ENCODE peak calls at places on chromosomes 5 and 9, in six cellular contexts. K, Q, S, C, X and U are unnamed samples.

GRCh38 chr9:7320139-7320538 is 479.4 kb downstream of the DMAC1 start:
- DNase-seq in K (no peak), Q (no peak), S (peak; percentile 26), C (no peak), X (peak; percentile 99), U (no peak)

GRCh38 chr5:132829742-132830435 is 558 bp downstream of the SHROOM1 start:
- DNase-seq in K (peak; percentile 72), Q (peak; percentile 85), S (peak; percentile 95), C (peak; percentile 39), X (peak; percentile 56), U (peak; percentile 67)

GRCh38 chr5:39205550-39205949 is 13.8 kb downstream of the FYB1 start:
- DNase-seq in K (no peak), Q (no peak), S (no peak), C (no peak), X (no peak), U (no peak)

GRCh38 chr5:88304356-88304755 is 35.7 kb upstream of the TMEM161B start:
- DNase-seq in K (no peak), Q (no peak), S (no peak), C (no peak), X (no peak), U (no peak)

GRCh38 chr5:93915142-93915553 is 173.7 kb upstream of the POU5F2 start:
- DNase-seq in K (no peak), Q (no peak), S (no peak), C (no peak), X (peak; percentile 73), U (no peak)

GRCh38 chr5:168734657-168735344 is 155.6 kb upstream of the PANK3 start:
- DNase-seq in K (peak; percentile 14), Q (no peak), S (no peak), C (peak; percentile 60), X (peak; percentile 11), U (no peak)

GRCh38 chr5:43300112-43300511 is 13.1 kb downstream of the HMGCS1 start:
- DNase-seq in K (no peak), Q (no peak), S (no peak), C (no peak), X (no peak), U (no peak)

GRCh38 chr5:35117960-35118359 is 70.2 kb upstream of the AGXT2 start:
- DNase-seq in K (no peak), Q (no peak), S (no peak), C (no peak), X (peak; percentile 89), U (no peak)

GRCh38 chr5:31231171-31231570 is 37.7 kb downstream of the CDH6 start:
- DNase-seq in K (no peak), Q (no peak), S (no peak), C (no peak), X (peak; percentile 18), U (no peak)

GRCh38 chr5:4758550-4758949 is 381.6 kb upstream of the ADAMTS16 start:
- DNase-seq in K (no peak), Q (no peak), S (no peak), C (no peak), X (no peak), U (no peak)

GRCh38 chr5:158032246-158032645 is 173.3 kb upstream of the CLINT1 start:
- DNase-seq in K (no peak), Q (no peak), S (no peak), C (no peak), X (no peak), U (no peak)

GRCh38 chr5:15734058-15734457 is 234.1 kb downstream of the FBXL7 start:
- DNase-seq in K (no peak), Q (no peak), S (no peak), C (no peak), X (no peak), U (no peak)

GRCh38 chr9:114507726-114508125 is 2.5 kb upstream of the WHRN start:
- DNase-seq in K (no peak), Q (no peak), S (no peak), C (no peak), X (peak; percentile 16), U (no peak)

GRCh38 chr9:125706661-125707539 is at the start of gene MAPKAP1:
- DNase-seq in K (peak; percentile 97), Q (peak; percentile 97), S (peak; percentile 93), C (peak; percentile 88), X (peak; percentile 95), U (peak; percentile 92)

GRCh38 chr9:131854334-131854733 is 114.5 kb upstream of the RAPGEF1 start:
- DNase-seq in K (no peak), Q (no peak), S (no peak), C (no peak), X (no peak), U (no peak)

GRCh38 chr5:125491986-125492385 is 745.5 kb upstream of the ZNF608 start:
- DNase-seq in K (no peak), Q (no peak), S (no peak), C (no peak), X (no peak), U (no peak)

GRCh38 chr9:133568186-133568585 is 33.7 kb downstream of the ADAMTSL2 start:
- DNase-seq in K (no peak), Q (no peak), S (no peak), C (no peak), X (no peak), U (no peak)

DNA sequence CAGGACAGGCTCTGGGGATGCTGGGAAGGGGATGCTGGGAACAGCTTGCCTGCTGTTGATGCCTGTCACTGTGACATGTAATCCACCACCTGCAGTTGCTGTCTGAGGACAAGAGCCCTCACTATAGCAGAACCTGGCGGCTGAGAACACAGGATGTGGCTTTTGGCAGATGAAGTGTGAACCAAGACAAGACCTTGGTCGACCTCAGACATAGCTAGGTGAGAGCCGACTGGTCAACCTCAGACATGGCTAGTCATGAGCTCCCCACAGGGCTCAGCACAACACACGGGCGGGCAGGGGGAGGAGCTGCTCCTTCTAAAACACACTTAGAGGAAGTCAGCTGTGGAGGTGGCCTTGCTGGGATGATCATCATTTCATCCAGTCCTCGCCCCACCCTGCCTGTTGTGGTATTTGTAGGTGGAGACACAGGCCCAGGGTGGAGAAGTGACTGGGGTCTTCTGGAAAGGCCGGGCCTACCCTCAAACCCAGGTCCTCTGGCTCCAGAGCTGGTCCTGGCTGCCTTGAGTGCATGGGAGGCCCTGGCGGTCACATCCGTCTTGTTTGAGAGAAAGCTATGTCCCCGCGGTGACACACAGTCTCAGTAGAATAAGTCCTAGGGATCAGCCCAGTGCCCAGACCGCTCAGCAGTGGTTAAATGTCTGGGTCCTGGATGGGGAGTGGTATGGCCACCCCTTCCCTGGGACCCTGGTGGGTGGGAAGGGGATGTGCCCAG is 6.1 kb downstream of the SUSD3 start:
- DNase-seq in K (no peak), Q (no peak), S (no peak), C (no peak), X (no peak), U (no peak)
- H3K4me1 ChIP-seq in K (peaks cover 7% of the 10 kb centered on the region), Q (peaks cover 32% of the 10 kb centered on the region), S (peaks cover 18% of the 10 kb centered on the region), C (peaks cover 46% of the 10 kb centered on the region), X (peaks cover 2% of the 10 kb centered on the region), U (peaks cover 4% of the 10 kb centered on the region)

GRCh38 chr5:98517559-98517958 is 255.9 kb upstream of the RGMB start:
- DNase-seq in K (no peak), Q (no peak), S (no peak), C (no peak), X (no peak), U (no peak)

GRCh38 chr5:98519530-98519929 is 253.9 kb upstream of the RGMB start:
- DNase-seq in K (no peak), Q (no peak), S (no peak), C (no peak), X (no peak), U (no peak)

GRCh38 chr5:98516701-98517100 is 256.8 kb upstream of the RGMB start:
- DNase-seq in K (no peak), Q (no peak), S (no peak), C (no peak), X (no peak), U (no peak)

GRCh38 chr5:98517967-98518366 is 255.5 kb upstream of the RGMB start:
- DNase-seq in K (no peak), Q (no peak), S (no peak), C (no peak), X (no peak), U (no peak)

GRCh38 chr5:98518754-98519153 is 254.7 kb upstream of the RGMB start:
- DNase-seq in K (no peak), Q (no peak), S (no peak), C (no peak), X (no peak), U (no peak)
- TF ChIP-seq POLR2A in K (no peak), Q (no peak), S (no peak), C (no peak), X (no peak), U (no peak)

GRCh38 chr5:76406567-76407155 is 3.6 kb downstream of the IQGAP2 start:
- DNase-seq in K (no peak), Q (no peak), S (no peak), C (no peak), X (no peak), U (no peak)

GRCh38 chr5:76408104-76408644 is 5.1 kb downstream of the IQGAP2 start:
- DNase-seq in K (no peak), Q (no peak), S (no peak), C (no peak), X (no peak), U (no peak)

GRCh38 chr5:76403963-76404693 is 1.0 kb downstream of the IQGAP2 start:
- DNase-seq in K (peak; percentile 87), Q (peak; percentile 87), S (peak; percentile 6), C (no peak), X (no peak), U (peak; percentile 61)

GRCh38 chr5:76404694-76405306 is 1.7 kb downstream of the IQGAP2 start:
- DNase-seq in K (no peak), Q (no peak), S (no peak), C (no peak), X (no peak), U (no peak)

DNA sequence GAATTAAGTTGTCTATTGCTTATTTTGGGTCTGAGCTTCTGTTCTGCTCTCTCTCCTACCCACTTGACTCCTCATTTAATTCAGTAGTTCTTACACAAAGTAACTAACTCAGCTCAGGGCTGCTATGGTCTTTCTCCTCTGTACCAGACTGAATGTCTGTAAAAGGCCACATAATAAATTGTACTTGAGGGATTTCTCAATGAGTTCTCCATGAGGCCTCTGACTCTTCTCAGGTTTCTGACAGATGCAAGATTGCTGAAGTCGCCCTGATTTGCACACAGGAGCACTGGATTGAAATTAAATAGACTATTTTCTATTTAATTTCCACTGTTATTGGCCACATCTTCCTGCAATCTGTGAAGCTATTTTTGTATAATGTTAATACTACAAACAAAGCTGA is 2.9 kb downstream of the IQGAP2 start:
- DNase-seq in K (no peak), Q (no peak), S (no peak), C (no peak), X (no peak), U (no peak)
- H3K4me3 ChIP-seq in K (no peak overlapping the region), Q (peak overlapping the region; percentile 91), S (no peak overlapping the region), C (no peak overlapping the region), X (no peak overlapping the region), U (no peak overlapping the region)

DNA sequence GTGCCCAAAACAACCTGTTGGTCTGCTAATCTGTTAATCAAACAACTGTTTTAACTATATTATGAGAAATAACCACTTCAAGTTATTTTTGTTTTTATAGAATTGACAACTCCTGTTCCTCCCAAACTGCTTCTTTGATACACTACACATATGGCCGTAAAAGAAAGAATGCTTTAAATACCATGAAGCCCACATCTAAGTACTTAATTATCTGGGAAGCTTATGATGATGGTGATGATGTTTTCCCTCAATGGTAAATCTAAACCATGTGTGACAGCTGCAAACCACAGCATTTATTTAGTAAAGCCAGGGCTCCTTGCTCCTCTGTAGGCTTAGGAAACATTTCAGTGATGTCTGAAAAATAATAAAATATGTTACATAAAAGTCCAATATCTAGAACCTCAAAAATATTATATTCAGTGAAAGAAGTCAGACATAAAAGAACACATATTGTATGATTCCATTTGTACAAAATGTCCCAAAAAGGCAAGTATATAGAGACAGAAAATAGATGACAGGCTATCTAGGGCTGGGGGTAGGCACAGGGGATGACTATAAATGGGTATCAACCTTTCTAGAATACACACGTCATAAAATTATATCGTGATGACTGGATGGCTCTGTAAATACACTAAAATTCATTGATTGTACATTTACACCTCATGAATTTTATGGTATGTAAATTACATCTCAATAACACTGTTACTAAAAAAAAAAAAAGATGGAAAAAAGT is 154.1 kb downstream of the EFNA5 start:
- DNase-seq in K (no peak), Q (no peak), S (no peak), C (no peak), X (peak; percentile 17), U (no peak)
- H3K4me1 ChIP-seq in K (no peaks in the 10 kb centered on the region), Q (no peaks in the 10 kb centered on the region), S (peaks cover 51% of the 10 kb centered on the region), C (no peaks in the 10 kb centered on the region), X (peaks cover 3% of the 10 kb centered on the region), U (no peaks in the 10 kb centered on the region)